ENCODE peak calls at places on chromosome 17, in seven cellular contexts. I is Calu3; T is astrocyte; S is stimulated activated CD8-positive, alpha-beta memory T cell treated with anti-CD3 and anti-CD28 coated beads, Interleukin-15, amount 100 ng/mL, for 4 hours; E is stromal cell of bone marrow; O is astrocyte of the cerebellum; P is T-cell. K is an unnamed sample.

GRCh38 chr17:40796846-40797245 is 2.9 kb downstream of the KRT28 start:
- DNase-seq in I (no peak), T (no peak), S (no peak), E (no peak), O (no peak), P (no peak), K (no peak)

GRCh38 chr17:9225305-9226101 is 204.2 kb downstream of the NTN1 start:
- DNase-seq in I (no peak), T (no peak), S (no peak), E (no peak), O (no peak), P (no peak), K (no peak)

GRCh38 chr17:46984341-46984740 is 5.3 kb upstream of the RPRML start:
- DNase-seq in I (no peak), T (no peak), S (no peak), E (no peak), O (no peak), P (no peak), K (no peak)

GRCh38 chr17:41777579-41778188 is 8.8 kb downstream of the JUP start:
- DNase-seq in I (peak; percentile 50), T (peak; percentile 90), S (no peak), E (peak; percentile 81), O (peak; percentile 94), P (no peak), K (no peak)

GRCh38 chr17:20989991-20990855 is 52.6 kb downstream of the USP22 start:
- DNase-seq in I (no peak), T (no peak), S (no peak), E (no peak), O (no peak), P (no peak), K (no peak)

GRCh38 chr17:76816590-76817135 is 51.5 kb upstream of the MGAT5B start:
- DNase-seq in I (peak; percentile 56), T (no peak), S (peak; percentile 19), E (peak; percentile 12), O (peak; percentile 34), P (peak; percentile 56), K (no peak)

GRCh38 chr17:9575381-9576072 is at the start of gene STX8:
- DNase-seq in I (peak; percentile 85), T (peak; percentile 84), S (peak; percentile 55), E (peak; percentile 67), O (peak; percentile 63), P (peak; percentile 64), K (peak; percentile 96)

GRCh38 chr17:16298140-16298662 is 55.1 kb downstream of the CENPV start:
- DNase-seq in I (no peak), T (no peak), S (no peak), E (no peak), O (no peak), P (no peak), K (no peak)

GRCh38 chr17:78873519-78874340 is 29.3 kb downstream of the CEP295NL start:
- DNase-seq in I (no peak), T (peak; percentile 74), S (no peak), E (no peak), O (peak; percentile 60), P (no peak), K (no peak)

GRCh38 chr17:49148171-49148570 is 15.6 kb downstream of the B4GALNT2 start:
- DNase-seq in I (no peak), T (peak; percentile 21), S (no peak), E (no peak), O (no peak), P (no peak), K (no peak)

GRCh38 chr17:28881533-28882056 is 15.9 kb downstream of the FLOT2 start:
- DNase-seq in I (no peak), T (no peak), S (no peak), E (no peak), O (no peak), P (no peak), K (no peak)

GRCh38 chr17:9206989-9207317 is 185.6 kb downstream of the NTN1 start:
- DNase-seq in I (no peak), T (no peak), S (no peak), E (no peak), O (no peak), P (no peak), K (no peak)

GRCh38 chr17:55215711-55216110 is 49.0 kb upstream of the HLF start:
- DNase-seq in I (no peak), T (no peak), S (no peak), E (no peak), O (no peak), P (no peak), K (no peak)

GRCh38 chr17:27283057-27283456 is 10.9 kb upstream of the WSB1 start:
- DNase-seq in I (no peak), T (no peak), S (no peak), E (no peak), O (no peak), P (no peak), K (no peak)

GRCh38 chr17:4896332-4897197 is 2.8 kb upstream of the C17orf107 start:
- DNase-seq in I (no peak), T (no peak), S (no peak), E (no peak), O (no peak), P (no peak), K (no peak)

GRCh38 chr17:8018436-8018835 is 16.0 kb downstream of the GUCY2D start:
- DNase-seq in I (no peak), T (no peak), S (no peak), E (no peak), O (no peak), P (no peak), K (no peak)

GRCh38 chr17:55289106-55289446 is 24.3 kb downstream of the HLF start:
- DNase-seq in I (no peak), T (no peak), S (no peak), E (no peak), O (no peak), P (no peak), K (no peak)

GRCh38 chr17:673200-673681 is 41.4 kb downstream of the VPS53 start:
- DNase-seq in I (no peak), T (peak; percentile 81), S (no peak), E (no peak), O (peak; percentile 72), P (no peak), K (no peak)